ENCODE peak calls at places on chromosomes 12 and 14, in four cellular contexts. L is mucosa of descending colon, D is psoas muscle, O is heart left ventricle. Z is an unnamed sample. For H3K36me3, the result is how much of the 10 kb centered on the place peaks cover.

GRCh38 chr12:75715323-75715644 is 203.9 kb upstream of the KRR1 start:
- DNase-seq in L (no peak), D (no peak), O (no peak), Z (no peak)

GRCh38 chr12:24937553-24938244 is 11.2 kb downstream of the BCAT1 start:
- DNase-seq in O (no peak), L (no peak), D (no peak), Z (no peak)

GRCh38 chr12:94289551-94290312 is 141.4 kb downstream of the PLXNC1 start:
- DNase-seq in O (no peak), L (no peak), D (no peak), Z (peak)

GRCh38 chr14:95519699-95520098 is 3.2 kb upstream of the SYNE3 start:
- DNase-seq in L (peak), D (peak), O (peak), Z (peak)

GRCh38 chr12:19130224-19131019 is 889 bp downstream of the PLEKHA5 start:
- DNase-seq in L (peak), O (peak), D (peak), Z (no peak)

GRCh38 chr12:26198742-26199141 is 3.4 kb downstream of the SSPN start:
- DNase-seq in D (peak), L (no peak), O (no peak), Z (peak)

GRCh38 chr12:69071091-69071370 is 138.1 kb upstream of the CPM start:
- DNase-seq in D (no peak), O (no peak), L (peak), Z (no peak)

GRCh38 chr12:104957388-104958008 is 592 bp downstream of the SLC41A2 start:
- DNase-seq in O (no peak), D (peak), L (peak), Z (no peak)

GRCh38 chr14:69755784-69756183 is 11.2 kb upstream of the SRSF5 start:
- DNase-seq in L (peak), D (no peak), O (no peak), Z (no peak)

GRCh38 chr14:23478109-23478698 is 8.7 kb downstream of the NGDN start:
- DNase-seq in L (peak), O (peak), D (peak), Z (no peak)

GRCh38 chr12:52082668-52082987 is 3.1 kb downstream of the SMIM41 start:
- DNase-seq in D (no peak), O (no peak), L (no peak), Z (no peak)

GRCh38 chr12:122646568-122647220 is 56.5 kb downstream of the HCAR2 start:
- DNase-seq in O (no peak), D (no peak), L (peak), Z (peak)

GRCh38 chr12:1126089-1126488 is 135.1 kb downstream of the ERC1 start:
- DNase-seq in L (no peak), O (no peak), D (no peak), Z (no peak)

GRCh38 chr12:110860833-110861291 is 14.1 kb downstream of the CCDC63 start:
- DNase-seq in O (no peak), L (no peak), D (no peak), Z (no peak)

GRCh38 chr12:56257491-56258067 is 605 bp downstream of the ANKRD52 start:
- DNase-seq in L (peak), O (no peak), D (no peak), Z (no peak)

GRCh38 chr12:19712041-19712440 is 272.7 kb downstream of the AEBP2 start:
- DNase-seq in O (no peak), D (no peak), L (no peak), Z (peak)

GRCh38 chr12:105253882-105254513 is 18.0 kb upstream of the APPL2 start:
- DNase-seq in O (no peak), L (no peak), D (no peak), Z (peak)

GRCh38 chr14:69086537-69086936 is 66.4 kb downstream of the DCAF5 start:
- DNase-seq in L (no peak), O (no peak), D (no peak), Z (no peak)

GRCh38 chr14:101291390-101291789 is 269.9 kb upstream of the DIO3 start:
- DNase-seq in D (no peak), O (no peak), L (no peak), Z (no peak)

GRCh38 chr12:57042695-57043094 is 7.2 kb downstream of the MYO1A start:
- DNase-seq in O (no peak), D (no peak), L (no peak), Z (no peak)

GRCh38 chr14:71659165-71659564 is 273.1 kb upstream of the RGS6 start:
- DNase-seq in L (no peak), O (no peak), D (no peak), Z (no peak)

GRCh38 chr12:105805730-105806390 is 332.9 kb downstream of the NUAK1 start:
- DNase-seq in L (no peak), O (peak), D (peak), Z (no peak)

GRCh38 chr12:51752490-51752889 is 96.0 kb downstream of the FIGNL2 start:
- DNase-seq in L (peak), O (peak), D (peak), Z (peak)

GRCh38 chr14:27739657-27740156 is 1026.9 kb upstream of the FOXG1 start:
- DNase-seq in D (no peak), O (no peak), L (no peak), Z (no peak)

GRCh38 chr14:100780246-100780645 is 45.7 kb upstream of the MEG3 start:
- DNase-seq in O (no peak), L (no peak), D (no peak), Z (no peak)

GRCh38 chr12:107393043-107393725 is 292.4 kb upstream of the PWP1 start:
- DNase-seq in D (no peak), O (no peak), L (no peak), Z (no peak)

GRCh38 chr14:74571901-74572828 is 39.9 kb downstream of the LTBP2 start:
- DNase-seq in O (no peak), D (peak), L (no peak), Z (peak)

GRCh38 chr12:3061129-3061857 is 15.9 kb upstream of the TSPAN9 start:
- DNase-seq in D (no peak), L (no peak), O (no peak), Z (peak)

GRCh38 chr14:24224618-24225071 is 7.5 kb downstream of the NEDD8 start:
- DNase-seq in O (no peak), L (no peak), D (no peak), Z (no peak)

GRCh38 chr12:9810721-9811120 is 16.6 kb upstream of the KLRF1 start:
- DNase-seq in L (no peak), O (no peak), D (no peak), Z (no peak)

GRCh38 chr14:103775506-103775905 is 59.9 kb downstream of the ZFYVE21 start:
- DNase-seq in L (no peak), O (no peak), D (no peak), Z (no peak)

GRCh38 chr14:92644166-92644565 is 104.3 kb downstream of the LGMN start:
- DNase-seq in D (no peak), L (no peak), O (no peak), Z (peak)

GRCh38 chr12:114669501-114670256 is 14.3 kb downstream of the TBX3 start:
- DNase-seq in L (no peak), O (no peak), D (peak), Z (no peak)

GRCh38 chr14:101236496-101237240 is 324.6 kb upstream of the DIO3 start:
- DNase-seq in D (no peak), O (no peak), L (no peak), Z (no peak)

GRCh38 chr12:69254046-69254445 is 14.7 kb downstream of the CPSF6 start:
- DNase-seq in D (no peak), L (peak), O (no peak), Z (no peak)

GRCh38 chr12:43444940-43445564 is 107.0 kb downstream of the ADAMTS20 start:
- DNase-seq in L (peak), D (no peak), O (peak), Z (no peak)

GRCh38 chr12:81450920-81451739 is 308.0 kb downstream of the PPFIA2 start:
- DNase-seq in D (no peak), L (peak), O (peak), Z (no peak)

GRCh38 chr12:98595152-98595988 is 1.9 kb downstream of the SLC25A3 start:
- DNase-seq in D (no peak), O (no peak), L (no peak), Z (no peak)
- H3K36me3 ChIP-seq in D (half or more), O (half or more), L (under half), Z (under half)

GRCh38 chr12:132624186-132624855 is 5.7 kb downstream of the P2RX2 start:
- DNase-seq in O (no peak), L (no peak), D (no peak), Z (no peak)
- H3K36me3 ChIP-seq in O (under half), L (under half), D (under half), Z (under half)

GRCh38 chr12:112236786-112237185 is 111.4 kb downstream of the TRAFD1 start:
- DNase-seq in L (no peak), D (no peak), O (no peak), Z (no peak)

GRCh38 chr12:112230136-112230535 is 104.8 kb downstream of the TRAFD1 start:
- DNase-seq in L (no peak), O (no peak), D (no peak), Z (no peak)

GRCh38 chr12:112234303-112234702 is 108.9 kb downstream of the TRAFD1 start:
- DNase-seq in L (no peak), O (no peak), D (no peak), Z (no peak)

GRCh38 chr12:112236386-112236785 is 111.0 kb downstream of the TRAFD1 start:
- DNase-seq in L (no peak), O (no peak), D (no peak), Z (peak)

DNA sequence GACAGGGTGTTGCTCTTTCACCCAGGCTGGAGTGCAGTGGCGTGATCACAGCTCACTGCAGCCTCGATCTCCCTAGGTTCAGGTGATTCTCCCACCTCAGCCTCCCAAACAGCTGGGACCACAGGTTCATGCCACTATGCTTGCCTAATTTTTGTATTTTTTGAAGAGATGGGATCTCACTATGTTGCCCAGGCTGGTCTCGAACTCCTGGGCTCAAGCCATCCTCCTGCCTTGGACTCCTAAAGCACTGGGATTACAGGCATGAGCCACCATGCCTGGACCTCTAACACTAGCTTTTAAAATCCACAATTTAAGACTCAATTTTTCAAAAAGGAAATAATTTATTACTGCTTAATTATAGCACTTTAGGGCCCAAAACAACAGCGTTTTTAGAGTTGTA is 107.9 kb downstream of the TRAFD1 start:
- DNase-seq in L (no peak), O (no peak), D (no peak), Z (no peak)
- H3K36me3 ChIP-seq in L (under half), O (half or more), D (half or more), Z (under half)

GRCh38 chr12:120216742-120217595 is 16.1 kb upstream of the RPLP0 start:
- DNase-seq in O (no peak), L (no peak), D (no peak), Z (no peak)

GRCh38 chr12:120215357-120215735 is 14.4 kb upstream of the RPLP0 start:
- DNase-seq in L (no peak), O (no peak), D (no peak), Z (no peak)

GRCh38 chr12:120213758-120214157 is 12.8 kb upstream of the RPLP0 start:
- DNase-seq in O (no peak), D (no peak), L (no peak), Z (no peak)

GRCh38 chr12:120214626-120215356 is 13.9 kb upstream of the RPLP0 start:
- DNase-seq in O (no peak), L (no peak), D (no peak), Z (no peak)

GRCh38 chr12:120215766-120216735 is 15.1 kb upstream of the RPLP0 start:
- DNase-seq in O (no peak), D (no peak), L (no peak), Z (no peak)
- H3K36me3 ChIP-seq in O (half or more), D (half or more), L (under half), Z (under half)

GRCh38 chr12:6034596-6034995 is 89.5 kb upstream of the ANO2 start:
- DNase-seq in O (no peak), D (no peak), L (no peak), Z (no peak)

GRCh38 chr12:6038160-6038559 is 86.3 kb downstream of the VWF start:
- DNase-seq in O (no peak), L (peak), D (no peak), Z (no peak)

GRCh38 chr12:6036509-6036908 is 88.0 kb downstream of the VWF start:
- DNase-seq in O (no peak), L (no peak), D (no peak), Z (no peak)

GRCh38 chr12:6039894-6040601 is 84.4 kb downstream of the VWF start:
- DNase-seq in D (peak), L (peak), O (peak), Z (no peak)

DNA sequence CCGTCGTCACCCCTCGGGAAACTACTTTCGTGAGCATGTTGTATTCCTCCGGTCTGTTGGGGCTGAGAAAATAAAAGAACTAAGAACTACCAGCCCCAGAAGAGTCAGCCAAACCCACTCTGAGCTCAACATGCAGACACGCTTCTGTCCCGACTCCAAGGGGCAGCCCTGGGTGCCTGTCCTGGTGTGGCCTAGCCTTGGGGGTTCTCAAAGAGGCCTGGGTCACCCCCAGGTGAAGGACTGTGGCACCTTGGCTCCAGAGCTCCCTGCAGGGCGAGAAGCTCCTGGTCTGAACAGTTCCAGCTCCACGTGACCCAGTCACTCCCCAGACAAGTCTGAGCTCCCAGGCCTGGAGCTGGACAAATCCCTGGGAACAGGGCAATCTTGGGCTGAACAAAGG is 87.0 kb downstream of the VWF start:
- DNase-seq in L (no peak), D (no peak), O (no peak), Z (no peak)
- H3K36me3 ChIP-seq in L (under half), D (under half), O (half or more), Z (under half)

GRCh38 chr14:37082431-37082830 is 90.0 kb downstream of the SLC25A21 start:
- DNase-seq in O (no peak), D (no peak), L (no peak), Z (no peak)
- H3K36me3 ChIP-seq in O (under half), D (under half), L (under half), Z (under half)

GRCh38 chr12:130805635-130806034 is 33.4 kb downstream of the STX2 start:
- DNase-seq in L (no peak), O (no peak), D (no peak), Z (no peak)

GRCh38 chr12:130803707-130804106 is 35.3 kb downstream of the STX2 start:
- DNase-seq in L (no peak), D (no peak), O (no peak), Z (peak)

GRCh38 chr12:130806574-130806973 is 32.5 kb downstream of the STX2 start:
- DNase-seq in D (no peak), O (no peak), L (no peak), Z (no peak)

GRCh38 chr12:130807309-130807708 is 31.7 kb downstream of the STX2 start:
- DNase-seq in D (no peak), L (no peak), O (no peak), Z (no peak)

GRCh38 chr12:130804216-130804615 is 34.8 kb downstream of the STX2 start:
- DNase-seq in O (no peak), L (no peak), D (no peak), Z (no peak)
- H3K36me3 ChIP-seq in O (half or more), L (under half), D (half or more), Z (under half)

GRCh38 chr14:35300228-35300627 is 8.0 kb downstream of the PSMA6 start:
- DNase-seq in O (no peak), L (no peak), D (no peak), Z (no peak)

GRCh38 chr14:35302211-35302528 is 10.0 kb downstream of the PSMA6 start:
- DNase-seq in L (no peak), D (no peak), O (no peak), Z (no peak)

GRCh38 chr14:35303149-35303548 is 11.0 kb downstream of the PSMA6 start:
- DNase-seq in D (no peak), L (no peak), O (no peak), Z (no peak)

GRCh38 chr14:35299708-35300107 is 7.5 kb downstream of the PSMA6 start:
- DNase-seq in O (no peak), L (no peak), D (no peak), Z (no peak)

DNA sequence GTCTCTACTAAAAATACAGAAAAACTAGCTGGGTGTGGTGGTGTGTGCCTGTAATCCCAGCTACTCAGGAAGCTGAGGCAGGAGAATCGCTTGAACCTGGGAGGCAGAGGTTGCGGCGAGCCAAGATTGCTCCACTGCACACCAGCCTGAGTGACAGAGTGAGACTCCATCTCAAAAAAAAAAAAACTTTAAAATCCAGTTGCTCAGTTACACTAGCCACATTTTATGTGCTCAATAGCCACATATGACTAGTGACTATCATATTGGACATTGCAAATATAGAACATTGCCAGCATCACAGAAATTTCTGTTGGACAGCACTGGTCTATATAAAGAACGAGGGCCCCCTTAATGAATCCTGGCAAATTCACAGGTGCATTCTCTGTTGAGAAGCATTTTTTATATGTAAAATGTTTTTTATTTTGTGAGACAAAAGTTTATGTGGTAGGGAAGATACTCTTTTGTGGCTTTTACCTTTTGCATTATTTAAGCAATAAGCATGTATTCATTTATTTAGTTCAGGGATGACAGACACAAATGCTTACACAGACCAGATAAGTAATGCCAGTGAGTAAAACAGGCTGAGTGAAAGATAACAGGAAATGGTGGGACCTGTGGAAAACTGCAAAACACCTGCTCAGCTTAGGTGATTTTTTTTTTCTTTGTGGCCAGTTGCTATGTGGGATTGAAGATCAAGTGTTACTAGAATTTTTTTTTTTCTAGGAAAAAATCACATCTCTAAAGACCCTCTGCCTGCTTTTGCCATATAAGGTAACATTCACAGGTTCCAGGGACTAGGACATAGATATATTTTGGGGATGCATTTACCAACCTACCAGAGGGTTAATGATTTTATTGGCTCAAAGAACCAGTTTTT is 9.4 kb downstream of the PSMA6 start:
- DNase-seq in L (no peak), O (no peak), D (no peak), Z (no peak)
- H3K36me3 ChIP-seq in L (under half), O (under half), D (under half), Z (under half)